ENCODE peak calls at places on chromosomes 13 and 19, in six cellular contexts. One of them, this sample, is unnamed.

GRCh38 chr13:111243981-111244380 is 76.5 kb upstream of the TEX29 start:
- DNase-seq in neural progenitor cell: no peak
- DNase-seq in fibroblast of the aortic adventitia: no peak
- DNase-seq in skeletal muscle cell: no peak
- DNase-seq in mesenchymal stem cell: no peak
- DNase-seq in bronchial epithelial cell: no peak
- DNase-seq in this sample: no peak

GRCh38 chr13:30394798-30395191 is 27.5 kb upstream of the UBE2L5 start:
- DNase-seq in neural progenitor cell: no peak
- DNase-seq in fibroblast of the aortic adventitia: peak
- DNase-seq in skeletal muscle cell: no peak
- DNase-seq in mesenchymal stem cell: peak
- DNase-seq in bronchial epithelial cell: peak
- DNase-seq in this sample: peak

GRCh38 chr19:40521276-40521675 is 54.5 kb downstream of the SPTBN4 start:
- DNase-seq in neural progenitor cell: no peak
- DNase-seq in fibroblast of the aortic adventitia: peak
- DNase-seq in skeletal muscle cell: no peak
- DNase-seq in mesenchymal stem cell: peak
- DNase-seq in bronchial epithelial cell: peak
- DNase-seq in this sample: peak

GRCh38 chr19:1837625-1838105 is 10.6 kb downstream of the REXO1 start:
- DNase-seq in neural progenitor cell: peak
- DNase-seq in fibroblast of the aortic adventitia: no peak
- DNase-seq in skeletal muscle cell: no peak
- DNase-seq in mesenchymal stem cell: no peak
- DNase-seq in bronchial epithelial cell: no peak
- DNase-seq in this sample: no peak

GRCh38 chr13:72960541-72960940 is 98.3 kb upstream of the KLF5 start:
- DNase-seq in neural progenitor cell: no peak
- DNase-seq in fibroblast of the aortic adventitia: no peak
- DNase-seq in skeletal muscle cell: no peak
- DNase-seq in mesenchymal stem cell: no peak
- DNase-seq in bronchial epithelial cell: peak
- DNase-seq in this sample: no peak

GRCh38 chr13:109426690-109426990 is 359.7 kb downstream of the IRS2 start:
- DNase-seq in neural progenitor cell: no peak
- DNase-seq in fibroblast of the aortic adventitia: no peak
- DNase-seq in skeletal muscle cell: no peak
- DNase-seq in mesenchymal stem cell: no peak
- DNase-seq in bronchial epithelial cell: no peak
- DNase-seq in this sample: no peak

GRCh38 chr13:50026788-50027473 is 11.7 kb downstream of the KCNRG start:
- DNase-seq in neural progenitor cell: no peak
- DNase-seq in fibroblast of the aortic adventitia: no peak
- DNase-seq in skeletal muscle cell: no peak
- DNase-seq in mesenchymal stem cell: no peak
- DNase-seq in bronchial epithelial cell: no peak
- DNase-seq in this sample: no peak

GRCh38 chr19:16429066-16429758 is 42.6 kb downstream of the EPS15L1 start:
- DNase-seq in neural progenitor cell: no peak
- DNase-seq in fibroblast of the aortic adventitia: no peak
- DNase-seq in skeletal muscle cell: no peak
- DNase-seq in mesenchymal stem cell: no peak
- DNase-seq in bronchial epithelial cell: peak
- DNase-seq in this sample: no peak

GRCh38 chr13:40490086-40490723 is 176.2 kb downstream of the FOXO1 start:
- DNase-seq in neural progenitor cell: no peak
- DNase-seq in fibroblast of the aortic adventitia: no peak
- DNase-seq in skeletal muscle cell: no peak
- DNase-seq in mesenchymal stem cell: no peak
- DNase-seq in bronchial epithelial cell: no peak
- DNase-seq in this sample: no peak

GRCh38 chr19:36973021-36973843 is 57.1 kb downstream of the ZNF568 start:
- DNase-seq in neural progenitor cell: no peak
- DNase-seq in fibroblast of the aortic adventitia: peak
- DNase-seq in skeletal muscle cell: peak
- DNase-seq in mesenchymal stem cell: peak
- DNase-seq in bronchial epithelial cell: peak
- DNase-seq in this sample: peak

GRCh38 chr19:36972594-36972993 is 56.5 kb downstream of the ZNF568 start:
- DNase-seq in neural progenitor cell: no peak
- DNase-seq in fibroblast of the aortic adventitia: no peak
- DNase-seq in skeletal muscle cell: no peak
- DNase-seq in mesenchymal stem cell: no peak
- DNase-seq in bronchial epithelial cell: no peak
- DNase-seq in this sample: no peak

GRCh38 chr19:36973844-36974195 is 57.7 kb downstream of the ZNF568 start:
- DNase-seq in neural progenitor cell: no peak
- DNase-seq in fibroblast of the aortic adventitia: no peak
- DNase-seq in skeletal muscle cell: no peak
- DNase-seq in mesenchymal stem cell: no peak
- DNase-seq in bronchial epithelial cell: no peak
- DNase-seq in this sample: no peak
- H3K4me3 ChIP-seq in neural progenitor cell: no peak
- H3K4me3 ChIP-seq in fibroblast of the aortic adventitia: peak
- H3K4me3 ChIP-seq in skeletal muscle cell: peak
- H3K4me3 ChIP-seq in mesenchymal stem cell: peak
- H3K4me3 ChIP-seq in bronchial epithelial cell: peak
- H3K4me3 ChIP-seq in this sample: peak

GRCh38 chr19:56840452-56841193 is at the start of the genes PEG3 and ZIM2:
- DNase-seq in neural progenitor cell: no peak
- DNase-seq in fibroblast of the aortic adventitia: no peak
- DNase-seq in skeletal muscle cell: no peak
- DNase-seq in mesenchymal stem cell: no peak
- DNase-seq in bronchial epithelial cell: no peak
- DNase-seq in this sample: no peak

GRCh38 chr19:56837892-56838679 is 2.4 kb downstream of the PEG3 start:
- DNase-seq in neural progenitor cell: no peak
- DNase-seq in fibroblast of the aortic adventitia: no peak
- DNase-seq in skeletal muscle cell: no peak
- DNase-seq in mesenchymal stem cell: no peak
- DNase-seq in bronchial epithelial cell: no peak
- DNase-seq in this sample: peak

GRCh38 chr19:56839665-56840451 is 668 bp downstream of the PEG3 start:
- DNase-seq in neural progenitor cell: no peak
- DNase-seq in fibroblast of the aortic adventitia: no peak
- DNase-seq in skeletal muscle cell: peak
- DNase-seq in mesenchymal stem cell: no peak
- DNase-seq in bronchial epithelial cell: peak
- DNase-seq in this sample: no peak

GRCh38 chr19:56838680-56838929 is 1.9 kb downstream of the PEG3 start:
- DNase-seq in neural progenitor cell: no peak
- DNase-seq in fibroblast of the aortic adventitia: no peak
- DNase-seq in skeletal muscle cell: no peak
- DNase-seq in mesenchymal stem cell: no peak
- DNase-seq in bronchial epithelial cell: no peak
- DNase-seq in this sample: no peak

GRCh38 chr19:56838930-56839664 is 1.4 kb downstream of the PEG3 start:
- DNase-seq in neural progenitor cell: no peak
- DNase-seq in fibroblast of the aortic adventitia: no peak
- DNase-seq in skeletal muscle cell: peak
- DNase-seq in mesenchymal stem cell: no peak
- DNase-seq in bronchial epithelial cell: peak
- DNase-seq in this sample: peak
- H3K4me3 ChIP-seq in neural progenitor cell: no peak
- H3K4me3 ChIP-seq in fibroblast of the aortic adventitia: no peak
- H3K4me3 ChIP-seq in skeletal muscle cell: peak
- H3K4me3 ChIP-seq in mesenchymal stem cell: peak
- H3K4me3 ChIP-seq in bronchial epithelial cell: no peak
- H3K4me3 ChIP-seq in this sample: no peak

GRCh38 chr19:38360839-38361631 is 13.3 kb upstream of the PSMD8 start:
- DNase-seq in neural progenitor cell: peak
- DNase-seq in fibroblast of the aortic adventitia: no peak
- DNase-seq in skeletal muscle cell: no peak
- DNase-seq in mesenchymal stem cell: no peak
- DNase-seq in bronchial epithelial cell: no peak
- DNase-seq in this sample: no peak
- H3K4me3 ChIP-seq in neural progenitor cell: peak
- H3K4me3 ChIP-seq in fibroblast of the aortic adventitia: peak
- H3K4me3 ChIP-seq in skeletal muscle cell: peak
- H3K4me3 ChIP-seq in mesenchymal stem cell: peak
- H3K4me3 ChIP-seq in bronchial epithelial cell: peak
- H3K4me3 ChIP-seq in this sample: peak

GRCh38 chr19:38046254-38047047 is 139.4 kb downstream of the SIPA1L3 start:
- DNase-seq in neural progenitor cell: no peak
- DNase-seq in fibroblast of the aortic adventitia: no peak
- DNase-seq in skeletal muscle cell: no peak
- DNase-seq in mesenchymal stem cell: no peak
- DNase-seq in bronchial epithelial cell: no peak
- DNase-seq in this sample: no peak

GRCh38 chr19:38047048-38047435 is 140.0 kb downstream of the SIPA1L3 start:
- DNase-seq in neural progenitor cell: no peak
- DNase-seq in fibroblast of the aortic adventitia: no peak
- DNase-seq in skeletal muscle cell: no peak
- DNase-seq in mesenchymal stem cell: no peak
- DNase-seq in bronchial epithelial cell: no peak
- DNase-seq in this sample: no peak

GRCh38 chr19:38049105-38049649 is 142.2 kb downstream of the SIPA1L3 start:
- DNase-seq in neural progenitor cell: no peak
- DNase-seq in fibroblast of the aortic adventitia: no peak
- DNase-seq in skeletal muscle cell: no peak
- DNase-seq in mesenchymal stem cell: peak
- DNase-seq in bronchial epithelial cell: no peak
- DNase-seq in this sample: peak

GRCh38 chr19:38045554-38046253 is 138.7 kb downstream of the SIPA1L3 start:
- DNase-seq in neural progenitor cell: no peak
- DNase-seq in fibroblast of the aortic adventitia: no peak
- DNase-seq in skeletal muscle cell: no peak
- DNase-seq in mesenchymal stem cell: no peak
- DNase-seq in bronchial epithelial cell: no peak
- DNase-seq in this sample: no peak

GRCh38 chr19:38047641-38048040 is 140.6 kb downstream of the SIPA1L3 start:
- DNase-seq in neural progenitor cell: peak
- DNase-seq in fibroblast of the aortic adventitia: no peak
- DNase-seq in skeletal muscle cell: no peak
- DNase-seq in mesenchymal stem cell: no peak
- DNase-seq in bronchial epithelial cell: no peak
- DNase-seq in this sample: no peak
- H3K4me3 ChIP-seq in neural progenitor cell: no peak
- H3K4me3 ChIP-seq in fibroblast of the aortic adventitia: no peak
- H3K4me3 ChIP-seq in skeletal muscle cell: no peak
- H3K4me3 ChIP-seq in mesenchymal stem cell: no peak
- H3K4me3 ChIP-seq in bronchial epithelial cell: no peak
- H3K4me3 ChIP-seq in this sample: no peak

DNA sequence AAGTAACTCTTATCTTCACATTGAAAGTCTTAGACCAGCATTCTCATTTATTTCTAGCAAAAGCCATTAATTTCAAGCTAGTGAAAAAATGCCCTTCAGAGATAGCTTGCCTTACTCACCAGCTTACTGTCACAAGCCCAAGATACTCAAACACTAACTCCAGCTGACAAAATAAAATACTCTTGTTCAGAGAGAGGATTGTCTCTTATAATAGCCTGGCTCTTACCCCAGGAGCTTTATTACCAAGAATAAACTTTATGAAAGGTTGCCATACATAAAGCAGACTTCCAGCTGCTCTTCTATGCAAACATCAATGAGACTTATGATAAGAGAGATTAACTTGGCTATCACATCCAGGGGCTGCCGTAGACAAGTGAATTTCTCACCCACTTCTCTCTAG is 53.6 kb downstream of the XPO4 start:
- DNase-seq in neural progenitor cell: no peak
- DNase-seq in fibroblast of the aortic adventitia: peak
- DNase-seq in skeletal muscle cell: no peak
- DNase-seq in mesenchymal stem cell: peak
- DNase-seq in bronchial epithelial cell: no peak
- DNase-seq in this sample: no peak
- H3K4me3 ChIP-seq in neural progenitor cell: no peak
- H3K4me3 ChIP-seq in fibroblast of the aortic adventitia: no peak
- H3K4me3 ChIP-seq in skeletal muscle cell: no peak
- H3K4me3 ChIP-seq in mesenchymal stem cell: no peak
- H3K4me3 ChIP-seq in bronchial epithelial cell: no peak
- H3K4me3 ChIP-seq in this sample: no peak

GRCh38 chr19:20423381-20424207 is 142.0 kb downstream of the ZNF737 start:
- DNase-seq in neural progenitor cell: peak
- DNase-seq in fibroblast of the aortic adventitia: peak
- DNase-seq in skeletal muscle cell: no peak
- DNase-seq in mesenchymal stem cell: peak
- DNase-seq in bronchial epithelial cell: peak
- DNase-seq in this sample: peak

GRCh38 chr19:20422216-20422615 is 143.4 kb downstream of the ZNF737 start:
- DNase-seq in neural progenitor cell: peak
- DNase-seq in fibroblast of the aortic adventitia: no peak
- DNase-seq in skeletal muscle cell: no peak
- DNase-seq in mesenchymal stem cell: no peak
- DNase-seq in bronchial epithelial cell: no peak
- DNase-seq in this sample: no peak

DNA sequence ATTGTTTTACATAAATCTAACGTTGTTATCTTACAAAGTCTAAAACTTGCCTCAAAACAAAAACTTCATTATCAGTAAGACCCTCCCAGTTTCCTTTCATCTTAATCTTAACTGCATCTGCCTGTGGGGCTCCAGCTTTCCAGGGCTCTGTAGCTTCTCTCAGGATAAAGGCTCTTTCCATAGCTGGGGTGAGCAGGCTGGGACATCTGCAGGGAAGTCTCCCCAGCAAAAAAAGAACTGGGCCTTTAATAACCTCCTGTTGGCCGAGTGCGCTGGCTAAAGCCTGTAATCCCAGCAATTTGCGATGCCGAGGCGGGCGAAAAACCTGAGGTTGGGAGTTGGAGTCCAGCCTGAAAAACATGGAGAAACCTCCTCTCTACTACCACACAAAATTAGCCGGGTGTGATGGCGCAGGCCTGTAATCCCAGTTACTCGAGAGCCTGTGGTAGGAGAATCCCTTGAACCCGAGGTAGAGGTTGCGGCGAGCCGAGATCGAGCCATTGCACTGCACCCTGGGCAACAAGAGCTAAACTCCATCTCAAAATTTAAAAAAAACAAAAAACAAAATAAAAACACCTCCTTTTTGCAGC is 142.9 kb downstream of the ZNF737 start:
- DNase-seq in neural progenitor cell: peak
- DNase-seq in fibroblast of the aortic adventitia: no peak
- DNase-seq in skeletal muscle cell: no peak
- DNase-seq in mesenchymal stem cell: peak
- DNase-seq in bronchial epithelial cell: no peak
- DNase-seq in this sample: no peak
- H3K4me3 ChIP-seq in neural progenitor cell: peak
- H3K4me3 ChIP-seq in fibroblast of the aortic adventitia: peak
- H3K4me3 ChIP-seq in skeletal muscle cell: peak
- H3K4me3 ChIP-seq in mesenchymal stem cell: peak
- H3K4me3 ChIP-seq in bronchial epithelial cell: no peak
- H3K4me3 ChIP-seq in this sample: no peak

GRCh38 chr19:8030906-8031305 is 21.7 kb upstream of the CCL25 start:
- DNase-seq in neural progenitor cell: no peak
- DNase-seq in fibroblast of the aortic adventitia: no peak
- DNase-seq in skeletal muscle cell: no peak
- DNase-seq in mesenchymal stem cell: no peak
- DNase-seq in bronchial epithelial cell: no peak
- DNase-seq in this sample: no peak
- H3K4me3 ChIP-seq in neural progenitor cell: no peak
- H3K4me3 ChIP-seq in fibroblast of the aortic adventitia: no peak
- H3K4me3 ChIP-seq in skeletal muscle cell: no peak
- H3K4me3 ChIP-seq in mesenchymal stem cell: no peak
- H3K4me3 ChIP-seq in bronchial epithelial cell: no peak
- H3K4me3 ChIP-seq in this sample: no peak

GRCh38 chr19:50505856-50506611 is 5.0 kb downstream of the JOSD2 start:
- DNase-seq in neural progenitor cell: no peak
- DNase-seq in fibroblast of the aortic adventitia: no peak
- DNase-seq in skeletal muscle cell: no peak
- DNase-seq in mesenchymal stem cell: no peak
- DNase-seq in bronchial epithelial cell: no peak
- DNase-seq in this sample: no peak
- H3K4me3 ChIP-seq in neural progenitor cell: no peak
- H3K4me3 ChIP-seq in fibroblast of the aortic adventitia: no peak
- H3K4me3 ChIP-seq in skeletal muscle cell: no peak
- H3K4me3 ChIP-seq in mesenchymal stem cell: no peak
- H3K4me3 ChIP-seq in bronchial epithelial cell: no peak
- H3K4me3 ChIP-seq in this sample: no peak